ENCODE peak calls at places on chromosomes 7 and 10, in six cellular contexts. L is Peyer's patch; J is GM23338; A is PC-3; Z is OCI-LY7; R is CD8-positive, alpha-beta memory T cell. X is an unnamed sample. For H3K4me1, the result is how much of the 10 kb centered on the place peaks cover.

GRCh38 chr7:99551329-99551728 is 585 bp downstream of the FAM200A start:
- DNase-seq in J (peak), A (no peak), Z (no peak), L (no peak), R (no peak), X (no peak)

GRCh38 chr10:13470270-13470669 is 58.5 kb downstream of the BEND7 start:
- DNase-seq in A (no peak), Z (no peak), J (peak), L (no peak), R (no peak), X (no peak)

GRCh38 chr7:119959811-119960210 is 313.2 kb upstream of the KCND2 start:
- DNase-seq in J (no peak), R (no peak), Z (no peak), A (peak), L (no peak), X (no peak)

GRCh38 chr10:17607603-17608332 is 9.4 kb downstream of the HACD1 start:
- DNase-seq in A (peak), Z (peak), R (peak), J (peak), L (no peak), X (peak)

GRCh38 chr10:25049966-25050365 is 33.6 kb downstream of the THNSL1 start:
- DNase-seq in J (no peak), R (no peak), L (no peak), A (no peak), Z (no peak), X (no peak)

GRCh38 chr10:59586407-59586891 is 123.2 kb downstream of the SLC16A9 start:
- DNase-seq in J (no peak), R (no peak), A (peak), L (no peak), Z (no peak), X (no peak)

GRCh38 chr10:66819691-66820090 is 106.1 kb upstream of the LRRTM3 start:
- DNase-seq in R (no peak), L (no peak), J (no peak), Z (no peak), A (peak), X (no peak)

GRCh38 chr7:44561962-44562621 is 11.6 kb downstream of the DDX56 start:
- DNase-seq in J (peak), L (peak), A (peak), R (no peak), Z (no peak), X (no peak)

GRCh38 chr7:84829719-84830118 is 357.1 kb downstream of the SEMA3D start:
- DNase-seq in Z (no peak), R (no peak), A (no peak), J (no peak), L (no peak), X (no peak)

GRCh38 chr7:64849250-64849923 is 53.7 kb upstream of the ZNF273 start:
- DNase-seq in Z (peak), J (peak), R (no peak), L (no peak), A (peak), X (no peak)

GRCh38 chr7:33903770-33904679 is 1.3 kb upstream of the BMPER start:
- DNase-seq in Z (no peak), J (peak), A (no peak), R (no peak), L (peak), X (peak)

GRCh38 chr7:105678811-105679495 is 97.7 kb upstream of the EFCAB10 start:
- DNase-seq in R (no peak), J (peak), L (peak), A (peak), Z (no peak), X (no peak)

GRCh38 chr10:59361659-59362183 is 628 bp downstream of the FAM13C start:
- DNase-seq in L (no peak), Z (no peak), R (no peak), A (peak), J (no peak), X (no peak)

GRCh38 chr7:106770191-106770590 is 94.9 kb upstream of the PIK3CG start:
- DNase-seq in R (no peak), A (peak), Z (no peak), J (no peak), L (no peak), X (no peak)

GRCh38 chr7:1227814-1228534 is 4.7 kb upstream of the UNCX start:
- DNase-seq in L (no peak), J (peak), Z (no peak), A (no peak), R (no peak), X (no peak)

GRCh38 chr7:6536899-6537298 is 14.4 kb downstream of the GRID2IP start:
- DNase-seq in Z (no peak), A (no peak), R (no peak), L (no peak), J (peak), X (no peak)

GRCh38 chr10:76550806-76551205 is 1086.8 kb downstream of the KCNMA1 start:
- DNase-seq in R (no peak), J (peak), L (no peak), Z (no peak), A (no peak), X (no peak)

GRCh38 chr10:30029164-30029889 is 30.1 kb downstream of the JCAD start:
- DNase-seq in J (no peak), R (no peak), Z (no peak), A (no peak), L (no peak), X (no peak)

GRCh38 chr10:8520382-8520781 is 465.9 kb downstream of the GATA3 start:
- DNase-seq in R (no peak), J (no peak), A (no peak), Z (no peak), L (no peak), X (no peak)

GRCh38 chr7:3461923-3462322 is 160.9 kb downstream of the SDK1 start:
- DNase-seq in R (peak), A (no peak), L (peak), J (no peak), Z (no peak), X (peak)

GRCh38 chr7:88539518-88539917 is 220.0 kb upstream of the ZNF804B start:
- DNase-seq in J (no peak), Z (no peak), R (no peak), A (no peak), L (no peak), X (no peak)

GRCh38 chr10:102046095-102046494 is 9.9 kb downstream of the ARMH3 start:
- DNase-seq in L (no peak), J (no peak), Z (no peak), R (no peak), A (no peak), X (no peak)

GRCh38 chr10:29479081-29479917 is 155.5 kb downstream of the SVIL start:
- DNase-seq in L (no peak), Z (peak), R (no peak), J (no peak), A (no peak), X (peak)

GRCh38 chr7:36138209-36138608 is 14.8 kb upstream of the EEPD1 start:
- DNase-seq in A (no peak), L (no peak), J (no peak), R (no peak), Z (no peak), X (no peak)

GRCh38 chr7:44667190-44667589 is 60.8 kb downstream of the OGDH start:
- DNase-seq in J (no peak), R (no peak), A (no peak), Z (no peak), L (no peak), X (no peak)

GRCh38 chr7:131188367-131189339 is 139.0 kb upstream of the MKLN1 start:
- DNase-seq in L (no peak), A (peak), J (no peak), Z (no peak), R (peak), X (peak)

GRCh38 chr10:121113385-121113696 is 262.2 kb downstream of the WDR11 start:
- DNase-seq in A (peak), R (no peak), J (no peak), L (no peak), Z (no peak), X (no peak)

GRCh38 chr7:79702116-79702515 is 248.6 kb upstream of the MAGI2 start:
- DNase-seq in R (no peak), L (no peak), J (no peak), Z (no peak), A (peak), X (no peak)

GRCh38 chr7:47581442-47581820 is 480 bp downstream of the TNS3 start:
- DNase-seq in Z (peak), R (no peak), L (peak), J (peak), A (peak), X (peak)

GRCh38 chr7:39451901-39452300 is 114.3 kb upstream of the YAE1 start:
- DNase-seq in L (no peak), A (no peak), J (no peak), Z (no peak), R (no peak), X (no peak)

GRCh38 chr7:73718438-73718881 is 1.0 kb downstream of the STX1A start:
- DNase-seq in A (peak), Z (no peak), R (no peak), J (no peak), L (no peak), X (no peak)

GRCh38 chr7:111558948-111559347 is 3.3 kb downstream of the IMMP2L start:
- DNase-seq in R (no peak), A (no peak), L (no peak), J (no peak), Z (no peak), X (peak)

GRCh38 chr10:22455068-22455467 is 109.8 kb downstream of the SPAG6 start:
- DNase-seq in J (no peak), R (no peak), Z (no peak), A (no peak), L (no peak), X (no peak)

GRCh38 chr10:58637372-58637771 is 124.7 kb downstream of the BICC1 start:
- DNase-seq in J (no peak), L (no peak), R (no peak), A (no peak), Z (no peak), X (no peak)

GRCh38 chr7:107158028-107158427 is 10.8 kb upstream of the HBP1 start:
- DNase-seq in R (no peak), J (no peak), L (no peak), Z (no peak), A (no peak), X (no peak)

GRCh38 chr7:101854084-101854865 is 36.8 kb downstream of the CUX1 start:
- DNase-seq in Z (peak), L (no peak), R (no peak), A (no peak), J (no peak), X (peak)

GRCh38 chr7:110412614-110413013 is 678.3 kb upstream of the LRRN3 start:
- DNase-seq in R (no peak), J (no peak), Z (no peak), A (no peak), L (no peak), X (no peak)

DNA sequence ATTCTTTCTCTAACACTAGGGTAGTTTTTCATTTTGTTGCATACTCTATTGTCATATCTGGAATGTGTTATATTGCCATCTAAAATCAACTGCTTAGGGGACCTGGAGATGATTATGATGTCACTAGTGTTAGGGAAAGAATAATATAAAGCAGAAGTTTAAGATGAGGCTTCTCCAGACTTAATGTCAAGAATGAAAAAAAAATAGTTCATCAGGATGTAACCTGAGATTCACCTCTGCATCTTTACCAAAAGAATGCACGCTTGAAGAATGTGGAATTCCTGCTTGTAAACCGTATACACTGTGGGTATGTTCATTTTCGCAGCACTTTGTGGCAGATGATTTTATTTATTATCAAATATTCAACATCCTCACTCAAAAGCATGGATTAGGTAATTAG is 184.6 kb downstream of the ST7 start:
- DNase-seq in Z (no peak), J (peak), A (peak), R (no peak), L (no peak), X (no peak)
- H3K4me1 ChIP-seq in Z (under half), J (half or more), A (under half), R (under half), L (under half), X (under half)

GRCh38 chr7:127587663-127588018 is 570 bp upstream of the ARF5 start:
- DNase-seq in J (peak), R (no peak), L (no peak), Z (no peak), A (no peak), X (no peak)

GRCh38 chr7:127588019-127588696 is at the start of gene ARF5:
- DNase-seq in A (peak), L (peak), J (peak), Z (peak), R (peak), X (peak)

GRCh38 chr7:127586346-127586745 is 950 bp upstream of the GCC1 start:
- DNase-seq in A (peak), J (peak), Z (no peak), R (no peak), L (no peak), X (no peak)

GRCh38 chr7:127584648-127585043 is 750 bp downstream of the GCC1 start:
- DNase-seq in L (no peak), Z (no peak), J (no peak), R (no peak), A (no peak), X (no peak)

GRCh38 chr7:127585044-127585953 is at the start of gene GCC1:
- DNase-seq in A (peak), J (peak), Z (peak), L (peak), R (peak), X (peak)
- H3K4me1 ChIP-seq in A (under half), J (under half), Z (under half), L (under half), R (half or more), X (under half)

DNA sequence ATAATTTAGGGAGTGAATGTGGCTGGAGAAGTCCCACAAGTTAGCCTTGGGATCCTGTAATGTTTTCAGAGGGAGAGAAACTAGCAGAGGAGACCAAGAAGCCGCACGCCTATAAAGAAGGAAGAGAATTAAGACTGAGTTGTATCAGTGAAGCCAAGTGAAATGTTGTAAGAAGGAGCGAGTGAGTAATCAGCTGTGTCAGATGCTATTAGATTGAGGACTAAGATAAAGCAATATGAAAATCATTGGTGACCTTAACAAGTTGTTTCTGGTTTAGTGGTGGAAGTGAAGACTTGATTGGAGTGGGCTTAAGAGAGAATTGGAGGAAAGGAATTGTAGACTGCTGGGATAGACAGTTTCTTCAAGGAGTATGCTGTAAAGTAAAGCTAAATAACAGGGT is 8.8 kb downstream of the CCSER2 start:
- DNase-seq in R (no peak), Z (no peak), A (peak), J (no peak), L (no peak), X (no peak)
- H3K4me1 ChIP-seq in R (half or more), Z (under half), A (under half), J (half or more), L (under half), X (under half)

GRCh38 chr7:157359581-157359980 is 22.8 kb downstream of the DNAJB6 start:
- DNase-seq in A (no peak), Z (no peak), L (peak), J (no peak), R (no peak), X (no peak)

GRCh38 chr7:157358041-157358752 is 21.4 kb downstream of the DNAJB6 start:
- DNase-seq in Z (no peak), J (no peak), R (no peak), A (no peak), L (no peak), X (no peak)

GRCh38 chr7:157357129-157358040 is 20.6 kb downstream of the DNAJB6 start:
- DNase-seq in L (no peak), Z (no peak), A (no peak), J (no peak), R (no peak), X (no peak)

GRCh38 chr7:157360483-157361025 is 23.8 kb downstream of the DNAJB6 start:
- DNase-seq in R (no peak), L (peak), J (no peak), Z (no peak), A (no peak), X (no peak)

GRCh38 chr7:157358753-157359096 is 21.9 kb downstream of the DNAJB6 start:
- DNase-seq in J (no peak), R (no peak), Z (no peak), L (peak), A (no peak), X (no peak)
- H3K4me1 ChIP-seq in J (half or more), R (under half), Z (under half), L (under half), A (under half), X (under half)

DNA sequence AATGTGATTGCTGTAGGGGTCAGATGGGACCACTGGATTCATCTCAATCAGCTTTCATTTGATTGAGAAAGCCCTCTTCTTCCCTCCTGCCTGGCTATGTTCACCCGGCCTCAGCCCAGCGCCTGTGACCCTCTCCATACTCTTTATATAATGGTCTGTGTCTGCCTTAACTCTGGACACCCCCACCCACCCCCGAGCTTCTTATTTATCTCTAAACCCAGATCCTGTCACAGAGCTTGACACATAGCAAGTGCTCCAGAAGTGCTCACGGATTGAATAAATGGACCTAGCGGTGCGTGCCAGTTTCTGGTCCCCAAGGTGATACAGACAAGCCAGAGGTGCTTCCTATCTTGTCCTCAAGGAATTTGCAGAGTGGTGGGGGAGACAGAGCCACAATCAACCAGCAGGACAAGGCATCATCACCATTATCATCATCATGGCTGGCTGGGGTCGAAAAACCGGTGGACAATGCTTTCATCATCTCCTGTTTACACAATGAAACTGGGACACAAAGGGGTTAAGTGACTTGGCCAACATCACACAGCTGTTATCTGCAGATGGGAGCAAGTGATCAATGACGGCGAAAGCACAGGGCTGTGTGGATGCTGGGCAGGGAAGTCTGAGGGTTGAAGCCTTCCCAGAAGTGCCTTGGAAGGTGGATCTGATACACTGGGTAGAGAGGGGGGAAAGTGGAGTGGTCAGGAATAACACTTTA is 2.2 kb upstream of the LOXL4 start:
- DNase-seq in R (no peak), J (no peak), L (no peak), A (no peak), Z (no peak), X (no peak)
- H3K4me1 ChIP-seq in R (under half), J (under half), L (under half), A (under half), Z (under half), X (under half)

DNA sequence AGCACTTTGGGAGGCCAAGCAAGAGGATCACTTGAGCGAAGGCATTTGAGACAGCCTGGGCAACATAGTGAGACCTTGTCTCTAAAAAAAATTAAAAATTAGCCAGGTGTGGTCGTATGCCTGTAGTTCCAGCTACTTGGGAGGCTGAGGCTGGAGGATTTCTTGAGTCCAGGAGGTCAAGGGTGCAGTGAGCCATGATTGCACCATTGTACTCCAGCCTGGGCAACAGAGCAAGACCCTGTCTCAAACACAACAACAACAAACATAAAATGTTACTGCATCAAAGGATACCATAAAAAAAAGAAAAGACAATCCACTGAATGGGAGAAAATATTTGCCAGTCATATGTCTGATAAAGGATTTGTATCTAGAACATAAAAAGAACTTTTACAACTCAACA is 60.5 kb downstream of the TACR2 start:
- DNase-seq in R (no peak), J (no peak), L (no peak), Z (no peak), A (no peak), X (no peak)
- H3K4me1 ChIP-seq in R (half or more), J (under half), L (under half), Z (under half), A (under half), X (under half)

GRCh38 chr10:15491856-15492255 is 120.8 kb upstream of the FAM171A1 start:
- DNase-seq in R (no peak), J (no peak), A (no peak), L (no peak), Z (no peak), X (no peak)

GRCh38 chr10:15489431-15489830 is 118.3 kb upstream of the FAM171A1 start:
- DNase-seq in R (no peak), J (no peak), Z (no peak), L (no peak), A (no peak), X (no peak)

DNA sequence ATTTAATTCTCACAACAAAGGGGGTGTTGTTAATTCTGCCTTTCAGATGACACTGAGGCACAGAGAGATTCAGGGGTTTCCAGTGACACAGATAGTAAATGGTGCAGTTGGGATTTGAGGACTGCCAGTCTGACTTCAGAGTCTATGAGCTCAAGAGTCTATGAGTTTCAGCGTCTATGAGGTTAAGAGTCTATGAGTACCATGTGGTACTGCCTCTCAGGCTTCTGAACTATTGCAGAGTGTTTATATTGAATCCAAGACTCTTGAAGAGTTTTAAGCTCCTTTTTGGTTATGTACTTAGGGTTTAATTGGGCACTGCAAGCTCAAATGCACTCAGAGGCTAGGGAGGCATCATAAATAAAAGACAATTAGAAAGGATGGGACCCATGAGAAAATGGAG is 123.8 kb upstream of the FAM171A1 start:
- DNase-seq in L (no peak), R (no peak), J (no peak), A (no peak), Z (no peak), X (no peak)
- H3K4me1 ChIP-seq in L (under half), R (under half), J (under half), A (under half), Z (under half), X (under half)